ENCODE peak calls at places on chromosomes 4 and X, in nine cellular contexts. H, O, F, W, P, M, E, N and R are unnamed samples.

GRCh38 chrX:102860235-102860634 is 76.8 kb upstream of the RAB40AL start:
- DNase-seq in F (no peak), N (no peak), W (no peak), E (no peak), M (no peak), H (no peak), O (no peak), P (no peak), R (no peak)

GRCh38 chr4:112550728-112551127 is 34.7 kb upstream of the NEUROG2 start:
- DNase-seq in H (no peak), P (no peak), N (no peak), W (no peak), M (no peak), F (no peak), O (no peak), E (no peak), R (no peak)

GRCh38 chrX:135484636-135485289 is 35.7 kb upstream of the INTS6L start:
- DNase-seq in O (no peak), N (no peak), P (no peak), M (peak; percentile 21), H (peak; percentile 27), E (no peak), F (no peak), W (peak; percentile 32), R (no peak)

GRCh38 chr4:39295784-39296183 is 70.4 kb downstream of the RFC1 start:
- DNase-seq in E (no peak), H (no peak), F (no peak), P (no peak), O (no peak), N (no peak), M (no peak), W (no peak), R (no peak)

GRCh38 chr4:40820101-40820500 is 70.3 kb downstream of the NSUN7 start:
- DNase-seq in O (no peak), H (no peak), W (no peak), F (no peak), E (no peak), M (no peak), N (no peak), P (no peak), R (no peak)

GRCh38 chr4:173420324-173420752 is 21.4 kb upstream of the SCRG1 start:
- DNase-seq in M (peak; percentile 12), O (no peak), N (no peak), E (no peak), P (no peak), W (no peak), F (no peak), H (peak; percentile 52), R (no peak)

GRCh38 chrX:69153060-69153730 is 12.1 kb downstream of the PJA1 start:
- DNase-seq in O (peak; percentile 55), M (no peak), F (peak; percentile 71), W (no peak), P (no peak), H (peak; percentile 82), E (no peak), N (peak; percentile 45), R (peak; percentile 75)

GRCh38 chrX:5907202-5907601 is 321.5 kb downstream of the NLGN4X start:
- DNase-seq in O (no peak), W (no peak), P (no peak), F (no peak), H (peak; percentile 30), M (no peak), E (no peak), N (no peak), R (no peak)

GRCh38 chrX:130916636-130917422 is 13.8 kb upstream of the ENOX2 start:
- DNase-seq in F (no peak), H (peak; percentile 43), E (peak; percentile 35), W (peak; percentile 38), M (peak; percentile 47), O (peak; percentile 69), P (no peak), N (peak; percentile 26), R (peak; percentile 62)

GRCh38 chrX:15242899-15243555 is 26.9 kb downstream of the ASB9 start:
- DNase-seq in F (no peak), N (no peak), W (peak; percentile 42), O (peak; percentile 18), E (peak; percentile 40), M (peak; percentile 43), P (no peak), H (peak; percentile 36), R (peak; percentile 7)

GRCh38 chr4:127604949-127605709 is 27.6 kb upstream of the INTU start:
- DNase-seq in F (no peak), N (no peak), P (no peak), W (no peak), O (no peak), H (peak; percentile 92), M (peak; percentile 33), E (no peak), R (no peak)

GRCh38 chrX:12702509-12703091 is 88.6 kb upstream of the PRPS2 start:
- DNase-seq in N (no peak), P (no peak), H (peak; percentile 58), M (peak; percentile 3), F (no peak), E (no peak), O (peak; percentile 14), W (no peak), R (peak; percentile 28)

GRCh38 chr4:108560624-108561023 is 59.8 kb upstream of the RPL34 start:
- DNase-seq in W (no peak), N (no peak), E (no peak), F (no peak), O (no peak), H (no peak), M (no peak), P (no peak), R (no peak)

GRCh38 chr4:155759372-155760252 is 791 bp downstream of the GUCY1B1 start:
- DNase-seq in H (peak; percentile 58), W (no peak), E (peak; percentile 23), P (peak; percentile 79), O (peak; percentile 50), F (peak; percentile 75), M (no peak), N (peak; percentile 76), R (peak; percentile 92)

GRCh38 chr4:140720387-140721087 is 35.6 kb downstream of the TBC1D9 start:
- DNase-seq in P (no peak), E (no peak), H (no peak), W (no peak), N (no peak), M (no peak), O (no peak), F (no peak), R (no peak)

GRCh38 chrX:15336023-15336413 is 695 bp upstream of the PIGA start:
- DNase-seq in F (no peak), E (peak; percentile 16), O (no peak), W (peak; percentile 2), M (no peak), P (no peak), H (peak; percentile 57), N (no peak), R (peak; percentile 9)

GRCh38 chrX:25726539-25726938 is 411.6 kb upstream of the MAGEB18 start:
- DNase-seq in N (no peak), H (no peak), W (no peak), P (no peak), E (no peak), F (no peak), M (no peak), O (no peak), R (no peak)

GRCh38 chrX:125786306-125786705 is 379.8 kb downstream of the DCAF12L2 start:
- DNase-seq in O (no peak), M (no peak), P (no peak), H (no peak), N (no peak), E (no peak), W (no peak), F (no peak), R (no peak)

GRCh38 chrX:98548550-98548949 is 1664.8 kb downstream of the RPA4 start:
- DNase-seq in F (no peak), O (no peak), M (no peak), W (no peak), E (no peak), H (peak; percentile 64), P (no peak), N (no peak), R (no peak)

GRCh38 chr4:144572660-144573059 is 73.3 kb upstream of the HHIP start:
- DNase-seq in N (no peak), M (no peak), O (no peak), H (peak; percentile 24), E (no peak), P (no peak), F (no peak), W (no peak), R (no peak)
- TF ChIP-seq CTCF in N (no peak), M (peak; percentile 15), O (peak; percentile 17), H (peak; percentile 44), E (no peak), P (no peak), F (no peak), W (no peak), R (no peak)

GRCh38 chr4:162499478-162499877 is 335.7 kb upstream of the FSTL5 start:
- DNase-seq in H (peak; percentile 30), E (no peak), W (no peak), F (no peak), P (no peak), M (no peak), N (no peak), O (no peak), R (no peak)
- TF ChIP-seq CTCF in H (peak; percentile 59), E (peak; percentile 13), W (peak; percentile 40), F (no peak), P (peak; percentile 35), M (no peak), N (no peak), O (peak; percentile 58), R (no peak)

GRCh38 chr4:6709230-6710114 is at the start of gene MRFAP1L1:
- DNase-seq in E (peak; percentile 97), F (peak; percentile 94), O (peak; percentile 95), P (peak; percentile 98), M (peak; percentile 95), H (peak; percentile 99), W (peak; percentile 91), N (peak; percentile 97), R (peak; percentile 97)
- TF ChIP-seq CTCF in E (no peak), F (no peak), O (peak; percentile 28), P (peak; percentile 18), M (no peak), H (peak; percentile 21), W (peak; percentile 26), N (no peak), R (no peak)

GRCh38 chr4:186342582-186342981 is 76.6 kb downstream of the F11 start:
- DNase-seq in H (no peak), P (no peak), M (no peak), O (no peak), F (no peak), N (no peak), W (no peak), E (no peak), R (no peak)

GRCh38 chr4:186351672-186352194 is 85.7 kb downstream of the F11 start:
- DNase-seq in W (no peak), H (no peak), M (no peak), O (no peak), N (no peak), E (no peak), F (no peak), P (no peak), R (no peak)

GRCh38 chr4:186348433-186348832 is 82.4 kb downstream of the F11 start:
- DNase-seq in E (no peak), H (no peak), W (no peak), N (no peak), F (no peak), O (no peak), P (no peak), M (no peak), R (no peak)

GRCh38 chr4:186345184-186345583 is 79.2 kb downstream of the F11 start:
- DNase-seq in N (no peak), H (peak; percentile 79), O (no peak), W (no peak), M (no peak), E (no peak), P (no peak), F (no peak), R (no peak)

GRCh38 chr4:186347743-186348142 is 81.8 kb downstream of the F11 start:
- DNase-seq in N (no peak), M (no peak), E (no peak), W (no peak), P (no peak), H (peak; percentile 21), F (no peak), O (no peak), R (peak; percentile 14)
- TF ChIP-seq CTCF in N (no peak), M (no peak), E (no peak), W (no peak), P (no peak), H (no peak), F (no peak), O (no peak), R (no peak)